ENCODE peak calls at places on chromosomes 3 and 15, in four cellular contexts. T is K562, C is WTC11, D is GM12878. J is an unnamed sample.
A peak's percentile ranks its signal among the peaks of the same experiment; 100 is the strongest.

GRCh38 chr15:82129769-82130168 is 84.0 kb upstream of the MEX3B start:
- DNase-seq in T (no peak), C (no peak), D (no peak), J (no peak)

GRCh38 chr15:44536298-44536961 is 517 bp upstream of the EIF3J start:
- DNase-seq in T (peak; percentile 85), C (peak; percentile 82), D (no peak), J (peak; percentile 77)

GRCh38 chr3:117622130-117622841 is 912.7 kb downstream of the TUSC7 start:
- DNase-seq in T (no peak), C (no peak), D (no peak), J (no peak)

GRCh38 chr3:159733194-159733860 is 255.3 kb upstream of the IL12A start:
- DNase-seq in T (no peak), C (no peak), D (no peak), J (no peak)

GRCh38 chr15:67784856-67785430 is 40.4 kb upstream of the SKOR1 start:
- DNase-seq in T (no peak), C (no peak), D (no peak), J (no peak)

GRCh38 chr3:56758539-56758981 is 43.2 kb downstream of the ARHGEF3 start:
- DNase-seq in T (no peak), C (no peak), D (peak; percentile 87), J (peak; percentile 86)

GRCh38 chr3:156923349-156923748 is 97.2 kb downstream of the LEKR1 start:
- DNase-seq in T (no peak), C (no peak), D (no peak), J (no peak)

GRCh38 chr3:127536818-127537810 is 53.4 kb downstream of the TPRA1 start:
- DNase-seq in T (no peak), C (peak; percentile 21), D (no peak), J (no peak)

GRCh38 chr3:12141350-12141749 is 17.4 kb downstream of the TIMP4 start:
- DNase-seq in T (no peak), C (no peak), D (no peak), J (no peak)

GRCh38 chr15:51367322-51367976 is 26.0 kb downstream of the GLDN start:
- DNase-seq in T (no peak), C (no peak), D (no peak), J (no peak)

GRCh38 chr15:62483817-62484216 is 318.7 kb upstream of the C2CD4B start:
- DNase-seq in T (no peak), C (no peak), D (no peak), J (no peak)

GRCh38 chr3:171873561-171873960 is 30.4 kb downstream of the TMEM212 start:
- DNase-seq in T (no peak), C (no peak), D (no peak), J (no peak)

GRCh38 chr15:37860896-37861295 is 73.5 kb upstream of the TMCO5A start:
- DNase-seq in T (no peak), C (no peak), D (no peak), J (no peak)

GRCh38 chr3:170692720-170693119 is 106.8 kb upstream of the SLC7A14 start:
- DNase-seq in T (no peak), C (no peak), D (no peak), J (no peak)

GRCh38 chr15:83030021-83030420 is 18.6 kb upstream of the C15orf40 start:
- DNase-seq in T (no peak), C (no peak), D (no peak), J (no peak)

GRCh38 chr3:38573606-38574005 is 75.9 kb downstream of the SCN5A start:
- DNase-seq in T (no peak), C (no peak), D (no peak), J (no peak)

GRCh38 chr15:66153549-66154415 is 99.8 kb downstream of the MEGF11 start:
- DNase-seq in T (no peak), C (no peak), D (peak; percentile 57), J (no peak)

GRCh38 chr3:27166888-27167287 is 202.3 kb downstream of the NEK10 start:
- DNase-seq in T (no peak), C (no peak), D (no peak), J (no peak)
- TF ChIP-seq CREB1 in T (no peak), C (no peak), D (no peak), J (no peak)

GRCh38 chr3:183825380-183826161 is at the start of gene MAP6D1:
- DNase-seq in T (no peak), C (peak; percentile 80), D (no peak), J (no peak)
- TF ChIP-seq TCF7 in T (no peak), C (no peak), D (no peak), J (no peak)

GRCh38 chr3:134313839-134314587 is 60.2 kb downstream of the AMOTL2 start:
- DNase-seq in T (no peak), C (no peak), D (no peak), J (peak; percentile 27)
- TF ChIP-seq NR2C2 in T (no peak), C (no peak), D (no peak), J (no peak)

GRCh38 chr3:102673271-102674115 is 238.7 kb downstream of the ZPLD1 start:
- DNase-seq in T (peak; percentile 54), C (peak; percentile 76), D (peak; percentile 5), J (peak; percentile 33)

GRCh38 chr3:102671005-102671404 is 236.2 kb downstream of the ZPLD1 start:
- DNase-seq in T (no peak), C (no peak), D (no peak), J (peak; percentile 10)

GRCh38 chr3:102676424-102676823 is 241.6 kb downstream of the ZPLD1 start:
- DNase-seq in T (no peak), C (no peak), D (no peak), J (no peak)

GRCh38 chr3:102674284-102674683 is 239.5 kb downstream of the ZPLD1 start:
- DNase-seq in T (no peak), C (no peak), D (no peak), J (no peak)
- TF ChIP-seq CREB1 in T (no peak), C (no peak), D (no peak), J (no peak)

GRCh38 chr15:92327033-92327432 is 66.6 kb upstream of the ST8SIA2 start:
- DNase-seq in T (no peak), C (no peak), D (no peak), J (no peak)

GRCh38 chr15:92323480-92323879 is 70.2 kb upstream of the ST8SIA2 start:
- DNase-seq in T (peak; percentile 40), C (no peak), D (no peak), J (no peak)

GRCh38 chr15:92324036-92324963 is 69.4 kb upstream of the ST8SIA2 start:
- DNase-seq in T (no peak), C (no peak), D (no peak), J (no peak)

GRCh38 chr15:92326236-92326635 is 67.4 kb upstream of the ST8SIA2 start:
- DNase-seq in T (no peak), C (no peak), D (no peak), J (no peak)

DNA sequence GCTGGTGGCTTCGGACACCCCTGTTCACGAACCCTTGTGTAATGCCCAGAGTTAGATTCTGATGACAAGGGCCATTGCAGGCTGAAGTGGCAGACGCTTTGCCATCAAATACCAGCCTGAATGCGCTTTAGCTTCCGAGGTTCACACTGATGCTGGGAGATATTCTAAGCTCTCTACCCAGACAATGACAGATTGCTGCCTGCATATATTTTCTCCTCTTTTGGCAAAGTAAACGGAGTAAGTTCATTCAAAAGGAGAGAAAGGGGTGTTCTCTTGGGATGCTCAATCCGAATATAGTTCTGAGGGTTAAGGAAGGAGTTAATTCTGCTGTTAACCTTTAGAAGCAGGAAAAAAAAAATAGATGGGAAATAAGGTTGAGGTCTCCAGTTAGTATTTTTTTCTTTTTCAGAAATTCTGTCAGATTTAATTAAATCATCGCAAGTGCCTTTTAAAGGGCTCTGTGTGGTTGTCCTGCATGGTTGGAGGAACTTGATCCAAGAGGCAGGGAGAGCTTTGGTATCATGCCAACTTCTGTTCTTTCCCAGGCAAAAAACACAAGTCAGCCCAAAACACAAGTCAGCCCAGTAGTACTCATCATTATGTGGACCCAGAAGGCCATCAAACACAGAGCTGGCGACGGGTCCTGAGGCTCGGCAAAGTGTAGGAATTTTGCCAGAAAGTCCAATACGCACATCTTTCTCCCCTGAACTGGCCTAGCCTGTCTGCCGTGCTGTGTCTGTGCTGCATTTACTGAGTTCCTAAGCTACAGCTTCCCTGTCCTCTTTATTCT is 70.9 kb upstream of the ST8SIA2 start:
- DNase-seq in T (no peak), C (no peak), D (no peak), J (no peak)
- TF ChIP-seq TCF7 in T (no peak), C (no peak), D (no peak), J (no peak)

DNA sequence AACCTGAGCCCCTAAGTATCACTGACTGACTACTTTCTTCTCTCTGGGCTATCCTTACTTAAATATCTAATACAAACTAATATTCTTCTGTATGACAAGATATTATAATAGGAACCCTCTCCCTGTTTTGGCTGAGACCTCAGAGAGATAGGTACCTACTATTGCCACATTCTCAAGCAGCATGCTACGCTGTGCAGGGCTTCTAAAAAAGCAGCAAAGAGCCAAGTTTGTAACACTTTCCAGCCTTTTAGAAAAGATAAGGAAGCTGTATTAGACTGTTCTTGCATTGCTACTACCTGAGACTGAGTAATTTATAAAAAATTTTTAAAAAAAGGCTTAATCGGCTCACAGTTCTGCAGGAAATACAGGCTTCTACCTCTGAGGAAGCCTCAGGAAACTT is 126.8 kb upstream of the ABI3BP start:
- DNase-seq in T (no peak), C (no peak), D (no peak), J (no peak)
- TF ChIP-seq NR2C2 in T (no peak), C (no peak), D (no peak), J (no peak)

DNA sequence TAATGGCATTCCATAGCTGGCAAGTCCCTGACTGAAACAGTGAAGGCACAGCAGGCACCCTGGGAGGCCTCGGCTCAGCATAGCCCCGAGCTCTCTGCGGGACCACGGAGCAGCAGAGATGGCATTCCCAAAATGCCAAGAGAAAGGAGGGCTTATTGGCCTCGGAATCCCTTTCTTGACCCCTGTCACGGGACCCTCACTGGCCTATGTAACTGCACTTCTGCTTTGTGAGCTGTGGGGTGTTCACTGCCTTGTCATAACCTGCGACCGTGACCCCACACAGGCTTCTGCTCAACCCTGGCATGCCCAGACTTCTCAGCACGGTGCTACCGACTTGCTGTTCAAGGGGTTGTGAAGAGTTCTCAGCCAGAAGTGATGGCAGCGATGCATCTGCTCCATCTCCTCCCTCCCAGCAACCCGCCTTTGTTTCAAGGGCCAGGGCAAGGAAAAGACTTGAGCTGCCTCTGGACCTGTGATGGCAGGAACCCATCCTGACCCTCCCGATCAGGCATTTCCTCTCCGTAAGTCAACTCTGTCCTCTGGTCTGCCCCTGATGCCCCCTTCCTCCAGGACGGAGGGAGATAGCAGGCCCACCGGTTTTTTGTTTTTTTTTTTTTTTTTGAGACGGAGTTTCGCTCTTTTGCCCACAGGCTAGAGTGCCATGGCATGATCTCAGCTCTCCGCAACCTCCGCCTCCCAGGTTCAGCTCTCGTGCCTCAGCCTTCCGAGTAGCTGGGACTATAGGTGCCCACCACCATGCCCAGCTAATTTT is 30.5 kb downstream of the EHD4 start:
- DNase-seq in T (no peak), C (peak; percentile 26), D (no peak), J (no peak)
- TF ChIP-seq CREB1 in T (no peak), C (no peak), D (no peak), J (no peak)

GRCh38 chr15:101309436-101310162 is 14.6 kb upstream of the SNRPA1 start:
- DNase-seq in T (no peak), C (no peak), D (no peak), J (no peak)

GRCh38 chr15:101310163-101310480 is 15.1 kb upstream of the SNRPA1 start:
- DNase-seq in T (no peak), C (no peak), D (no peak), J (no peak)

GRCh38 chr15:101308604-101309435 is 13.8 kb upstream of the SNRPA1 start:
- DNase-seq in T (no peak), C (no peak), D (no peak), J (no peak)

GRCh38 chr15:101307897-101308603 is 13.0 kb upstream of the SNRPA1 start:
- DNase-seq in T (no peak), C (no peak), D (no peak), J (no peak)

GRCh38 chr15:101310508-101310907 is 15.5 kb upstream of the SNRPA1 start:
- DNase-seq in T (no peak), C (no peak), D (no peak), J (no peak)
- TF ChIP-seq TCF7 in T (no peak), C (no peak), D (no peak), J (no peak)

J was measured in HepG2.